ENCODE peak calls at places on chromosomes 1 and 21, in ten cellular contexts. N, K, L, U, Y, Q, P, X, J and S are unnamed samples.

GRCh38 chr1:189805735-189806134 is 671.9 kb downstream of the BRINP3 start:
- DNase-seq in Q (no peak), L (no peak), J (no peak), K (no peak), P (no peak), X (no peak), Y (no peak), N (no peak), U (no peak), S (no peak)

GRCh38 chr1:55103891-55104290 is 64.5 kb downstream of the PCSK9 start:
- DNase-seq in X (no peak), U (no peak), J (no peak), N (no peak), Y (no peak), P (no peak), L (no peak), Q (no peak), K (no peak), S (no peak)

GRCh38 chr1:217660353-217661062 is 29.4 kb downstream of the SPATA17 start:
- DNase-seq in L (no peak), P (no peak), N (peak; percentile 88), Q (no peak), K (peak; percentile 73), U (peak; percentile 54), X (no peak), Y (no peak), J (no peak), S (no peak)

GRCh38 chr21:39527067-39527595 is 75.4 kb downstream of the SH3BGR start:
- DNase-seq in X (no peak), P (no peak), Q (no peak), K (no peak), Y (no peak), J (no peak), N (no peak), U (no peak), L (no peak), S (no peak)

GRCh38 chr1:28257736-28258135 is 1.6 kb upstream of the SESN2 start:
- DNase-seq in N (no peak), Y (no peak), K (no peak), P (no peak), U (no peak), X (no peak), Q (no peak), J (no peak), L (no peak), S (no peak)

GRCh38 chr1:244080343-244080929 is 29.4 kb downstream of the ZBTB18 start:
- DNase-seq in P (no peak), K (peak; percentile 8), N (no peak), X (no peak), L (no peak), Q (no peak), Y (no peak), J (no peak), U (no peak), S (no peak)

GRCh38 chr1:93255222-93256079 is 74.9 kb downstream of the CCDC18 start:
- DNase-seq in J (no peak), X (no peak), L (no peak), Q (no peak), P (no peak), K (peak; percentile 86), U (no peak), N (peak; percentile 86), Y (no peak), S (no peak)

GRCh38 chr1:50750021-50750619 is 209.9 kb downstream of the FAF1 start:
- DNase-seq in U (peak; percentile 72), J (no peak), L (no peak), K (peak; percentile 70), X (no peak), P (no peak), Q (no peak), Y (no peak), N (peak; percentile 32), S (no peak)

GRCh38 chr1:56923207-56923606 is 42.6 kb downstream of the C8B start:
- DNase-seq in U (no peak), K (no peak), X (no peak), L (no peak), P (no peak), N (no peak), Y (no peak), Q (no peak), J (no peak), S (no peak)

GRCh38 chr1:229514578-229515275 is 6.6 kb upstream of the NUP133 start:
- DNase-seq in Y (peak; percentile 44), X (peak; percentile 46), J (peak; percentile 60), Q (peak; percentile 52), U (peak; percentile 84), N (peak; percentile 64), K (peak; percentile 89), L (peak; percentile 55), P (peak; percentile 59), S (peak; percentile 69)

GRCh38 chr1:60802884-60803283 is 279.5 kb upstream of the NFIA start:
- DNase-seq in J (no peak), Y (no peak), K (no peak), N (no peak), L (no peak), X (no peak), Q (no peak), U (no peak), P (no peak), S (no peak)

GRCh38 chr1:192807221-192807967 is 1.4 kb upstream of the RGS2 start:
- DNase-seq in J (no peak), Y (no peak), K (peak; percentile 70), N (peak; percentile 69), U (no peak), L (peak; percentile 4), X (no peak), Q (peak; percentile 12), P (no peak), S (no peak)

GRCh38 chr21:25953659-25954058 is 216.9 kb downstream of the APP start:
- DNase-seq in K (no peak), X (no peak), P (no peak), L (no peak), Y (no peak), J (no peak), U (peak; percentile 79), N (peak; percentile 47), Q (no peak), S (no peak)

GRCh38 chr1:244102471-244102870 is 51.4 kb downstream of the ZBTB18 start:
- DNase-seq in P (no peak), Q (no peak), L (no peak), K (no peak), X (no peak), N (no peak), Y (no peak), J (no peak), U (no peak), S (no peak)

GRCh38 chr1:94280541-94280940 is 43.2 kb upstream of the ARHGAP29 start:
- DNase-seq in J (no peak), Y (no peak), P (no peak), U (no peak), X (no peak), K (no peak), Q (no peak), N (peak; percentile 23), L (no peak), S (no peak)

GRCh38 chr1:229334716-229335115 is 8.1 kb downstream of the CCSAP start:
- DNase-seq in X (no peak), L (no peak), P (no peak), U (no peak), Q (no peak), K (no peak), N (no peak), Y (no peak), J (no peak), S (no peak)

GRCh38 chr1:15733726-15734226 is 2.3 kb upstream of the SLC25A34 start:
- DNase-seq in U (no peak), K (no peak), P (no peak), Q (no peak), J (no peak), Y (no peak), L (no peak), N (no peak), X (no peak), S (no peak)

GRCh38 chr1:193181526-193181925 is 4.9 kb downstream of the B3GALT2 start:
- DNase-seq in Q (no peak), N (peak; percentile 39), U (no peak), K (peak; percentile 10), J (no peak), L (no peak), P (no peak), X (no peak), Y (no peak), S (no peak)

GRCh38 chr1:233328661-233329498 is 1.4 kb downstream of the MAP3K21 start:
- DNase-seq in Q (no peak), X (no peak), Y (no peak), K (no peak), L (no peak), P (peak; percentile 32), U (no peak), J (no peak), N (no peak), S (no peak)

GRCh38 chr1:20318521-20318920 is 27.8 kb downstream of the VWA5B1 start:
- DNase-seq in K (no peak), U (no peak), P (no peak), J (no peak), Q (no peak), X (no peak), N (no peak), L (no peak), Y (no peak), S (no peak)

GRCh38 chr1:23123528-23123927 is 45.1 kb downstream of the LUZP1 start:
- DNase-seq in N (no peak), J (no peak), P (no peak), X (no peak), U (no peak), L (no peak), Y (no peak), Q (no peak), K (no peak), S (no peak)

GRCh38 chr1:182087951-182088350 is 26.4 kb upstream of the ZNF648 start:
- DNase-seq in N (no peak), Q (no peak), K (no peak), P (no peak), L (no peak), X (no peak), Y (no peak), U (no peak), J (no peak), S (peak; percentile 73)

GRCh38 chr1:227273557-227273956 is 44.7 kb downstream of the CDC42BPA start:
- DNase-seq in X (no peak), P (no peak), J (peak; percentile 22), L (no peak), U (peak; percentile 55), Y (no peak), N (peak; percentile 13), Q (no peak), K (peak; percentile 33), S (no peak)

GRCh38 chr1:24972257-24973242 is 42.5 kb upstream of the RUNX3 start:
- DNase-seq in X (no peak), U (peak; percentile 6), J (no peak), Y (no peak), L (no peak), N (peak; percentile 42), Q (no peak), K (peak; percentile 15), P (no peak), S (no peak)

GRCh38 chr21:37868896-37869295 is 47.4 kb downstream of the KCNJ6 start:
- DNase-seq in K (no peak), Y (no peak), L (no peak), J (no peak), Q (no peak), P (no peak), U (no peak), X (no peak), N (peak; percentile 48), S (no peak)

GRCh38 chr1:36134805-36135339 is 9.8 kb upstream of the COL8A2 start:
- DNase-seq in K (peak; percentile 63), U (peak; percentile 72), N (peak; percentile 65), Q (peak; percentile 64), P (peak; percentile 45), X (peak; percentile 61), L (no peak), J (peak; percentile 83), Y (no peak), S (peak; percentile 64)

GRCh38 chr1:230772457-230773395 is 25.5 kb downstream of the CAPN9 start:
- DNase-seq in L (no peak), N (peak; percentile 51), J (no peak), P (no peak), K (peak; percentile 86), Y (peak; percentile 34), U (peak; percentile 4), X (peak; percentile 69), Q (no peak), S (peak; percentile 73)

GRCh38 chr1:167197692-167198091 is 23.0 kb upstream of the POU2F1 start:
- DNase-seq in K (no peak), Y (no peak), L (no peak), X (no peak), N (no peak), Q (no peak), U (no peak), J (no peak), P (no peak), S (no peak)